ENCODE peak calls at places on chromosomes 16 and 17, in seven cellular contexts. F is thoracic aorta; V is GM13976; N is CD4-positive, alpha-beta T cell; O is esophagus squamous epithelium; T is AG04450; B is body of pancreas. J is an unnamed sample.

GRCh38 chr16:19861069-19861468 is 23.6 kb downstream of the GPRC5B start:
- DNase-seq in V (no peak), N (no peak), F (no peak), T (no peak), O (no peak), B (no peak), J (no peak)

GRCh38 chr16:9119795-9120194 is 28.4 kb downstream of the HAPSTR1 start:
- DNase-seq in V (no peak), F (no peak), O (no peak), N (no peak), B (no peak), T (peak; percentile 55), J (no peak)

GRCh38 chr17:37506678-37507077 is 17.0 kb downstream of the DUSP14 start:
- DNase-seq in V (peak; percentile 36), O (no peak), N (no peak), F (no peak), B (no peak), T (no peak), J (no peak)

GRCh38 chr16:68375801-68376536 is 65.2 kb downstream of the PRMT7 start:
- DNase-seq in V (no peak), O (no peak), B (no peak), T (no peak), F (no peak), N (no peak), J (no peak)

GRCh38 chr16:85056211-85056748 is 28.7 kb downstream of the KIAA0513 start:
- DNase-seq in T (no peak), O (no peak), B (no peak), F (no peak), N (no peak), V (no peak), J (no peak)

GRCh38 chr16:81204794-81205680 is 33.5 kb upstream of the BCO1 start:
- DNase-seq in N (peak; percentile 43), B (peak; percentile 34), F (no peak), T (peak; percentile 27), O (no peak), V (peak; percentile 73), J (no peak)

GRCh38 chr17:73492125-73492801 is 152.0 kb downstream of the SDK2 start:
- DNase-seq in F (no peak), B (no peak), V (no peak), T (no peak), O (no peak), N (no peak), J (no peak)

GRCh38 chr17:82006468-82007227 is 16.0 kb downstream of the CENPX start:
- DNase-seq in N (no peak), B (no peak), O (no peak), T (no peak), F (no peak), V (no peak), J (no peak)

GRCh38 chr16:12208341-12209035 is 232.0 kb downstream of the SNX29 start:
- DNase-seq in B (no peak), T (no peak), N (no peak), F (no peak), O (no peak), V (no peak), J (no peak)

GRCh38 chr16:83159049-83159448 is 532.3 kb downstream of the CDH13 start:
- DNase-seq in F (no peak), V (no peak), T (no peak), O (no peak), N (no peak), B (no peak), J (no peak)

GRCh38 chr16:57893559-57894389 is 77.2 kb downstream of the CNGB1 start:
- DNase-seq in N (no peak), O (no peak), F (no peak), B (peak; percentile 25), T (peak; percentile 78), V (no peak), J (no peak)

GRCh38 chr16:82625066-82625968 is 1.5 kb upstream of the CDH13 start:
- DNase-seq in F (no peak), N (no peak), O (no peak), B (no peak), T (no peak), V (no peak), J (no peak)

GRCh38 chr17:12789976-12790805 is 893 bp downstream of the ARHGAP44 start:
- DNase-seq in T (no peak), V (no peak), B (peak; percentile 43), O (no peak), F (no peak), N (no peak), J (no peak)

DNA sequence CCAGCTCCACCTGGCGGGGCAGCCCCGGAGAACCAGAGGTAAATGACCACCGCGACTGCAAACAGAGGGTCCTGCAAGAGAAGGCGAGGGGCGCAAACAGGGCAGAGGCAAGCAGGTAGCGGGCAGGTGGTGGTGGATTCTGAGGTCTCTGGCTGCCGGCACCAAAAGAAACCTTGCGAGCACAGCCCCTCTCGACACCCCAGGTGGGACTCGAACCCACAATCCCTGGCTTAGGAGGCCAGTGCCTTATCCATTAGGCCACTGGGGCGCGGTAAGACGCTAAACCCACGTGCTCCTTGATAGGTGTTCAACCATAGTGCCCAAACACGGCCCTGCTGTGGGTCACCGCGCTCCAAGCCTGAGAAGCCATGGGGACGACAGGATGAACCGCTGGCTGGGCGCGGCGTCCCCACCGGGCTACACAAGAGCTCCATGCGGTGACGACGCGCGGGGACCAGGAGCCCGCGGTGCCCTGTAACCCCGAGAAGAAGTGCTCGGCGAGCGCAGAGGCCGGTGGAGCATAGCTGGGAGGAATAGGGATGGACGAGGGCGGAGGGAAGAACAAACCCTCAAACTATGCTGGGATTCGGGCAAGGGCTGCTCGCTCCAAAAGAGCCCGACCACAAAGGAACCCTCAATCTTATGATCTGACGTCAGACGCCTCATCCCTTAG is 12.4 kb downstream of the ATP5PD start:
- DNase-seq in O (no peak), B (peak; percentile 92), N (peak; percentile 74), T (peak; percentile 73), V (peak; percentile 88), F (peak; percentile 54), J (peak; percentile 86)
- TF ChIP-seq CTCF in O (peak; percentile 11), B (no peak), N (no peak), T (no peak), V (no peak), F (no peak), J (no peak)

GRCh38 chr16:17305694-17306093 is 165.1 kb downstream of the XYLT1 start:
- DNase-seq in N (no peak), V (peak; percentile 77), F (no peak), T (no peak), B (no peak), O (no peak), J (no peak)

GRCh38 chr16:17306745-17307144 is 164.0 kb downstream of the XYLT1 start:
- DNase-seq in T (no peak), B (no peak), V (no peak), O (no peak), F (no peak), N (no peak), J (no peak)

GRCh38 chr16:17304124-17304813 is 166.5 kb downstream of the XYLT1 start:
- DNase-seq in F (no peak), T (no peak), B (peak; percentile 79), N (no peak), V (no peak), O (no peak), J (no peak)

GRCh38 chr16:17303101-17303500 is 167.7 kb downstream of the XYLT1 start:
- DNase-seq in T (no peak), F (no peak), N (no peak), V (no peak), O (no peak), B (peak; percentile 62), J (no peak)

GRCh38 chr16:17304814-17305169 is 166.0 kb downstream of the XYLT1 start:
- DNase-seq in V (no peak), T (no peak), F (no peak), B (peak; percentile 72), O (no peak), N (no peak), J (no peak)
- TF ChIP-seq CTCF in V (no peak), T (peak; percentile 8), F (no peak), B (no peak), O (peak; percentile 12), N (no peak), J (no peak)

GRCh38 chr17:52158450-52159042 is at the start of gene CA10:
- DNase-seq in O (no peak), B (peak; percentile 16), T (no peak), V (no peak), N (no peak), F (no peak), J (no peak)
- TF ChIP-seq CTCF in O (no peak), B (no peak), T (no peak), V (no peak), N (no peak), F (no peak), J (no peak)

GRCh38 chr17:6708357-6708961 is 4.7 kb downstream of the SLC13A5 start:
- DNase-seq in V (no peak), F (no peak), T (no peak), N (no peak), O (no peak), B (no peak), J (no peak)

GRCh38 chr17:6711081-6711674 is 2.0 kb downstream of the SLC13A5 start:
- DNase-seq in N (no peak), T (no peak), B (no peak), F (no peak), V (no peak), O (no peak), J (no peak)

GRCh38 chr17:6712058-6712853 is 913 bp downstream of the SLC13A5 start:
- DNase-seq in N (no peak), V (no peak), B (no peak), T (no peak), F (no peak), O (no peak), J (no peak)

GRCh38 chr17:6711681-6712057 is 1.5 kb downstream of the SLC13A5 start:
- DNase-seq in O (no peak), V (no peak), N (no peak), T (no peak), F (no peak), B (no peak), J (no peak)

GRCh38 chr17:6710317-6710716 is 2.9 kb downstream of the SLC13A5 start:
- DNase-seq in O (no peak), N (no peak), V (no peak), F (no peak), T (no peak), B (no peak), J (no peak)
- TF ChIP-seq CTCF in O (no peak), N (no peak), V (no peak), F (no peak), T (no peak), B (no peak), J (no peak)

GRCh38 chr17:32518856-32519768 is 32.3 kb downstream of the CDK5R1 start:
- DNase-seq in T (no peak), F (no peak), B (peak; percentile 42), N (peak; percentile 60), O (no peak), V (peak; percentile 73), J (no peak)
- TF ChIP-seq CTCF in T (no peak), F (no peak), B (no peak), N (no peak), O (no peak), V (no peak), J (no peak)

J was measured in omental fat pad.